ENCODE peak calls at places on chromosomes 5 and 9, in five cellular contexts. K is IMR-90; V is CD4-positive, alpha-beta T cell; Z is left ventricle myocardium inferior; F is right cardiac atrium. I is an unnamed sample.
A peak's percentile ranks its signal among the peaks of the same experiment; 100 is the strongest.

GRCh38 chr9:107472581-107473335 is 16.8 kb downstream of the KLF4 start:
- DNase-seq in Z (no peak), F (no peak), V (no peak), K (no peak), I (no peak)

GRCh38 chr5:59587489-59588337 is 305.8 kb downstream of the PDE4D start:
- DNase-seq in Z (peak; percentile 49), V (no peak), F (peak; percentile 85), K (peak; percentile 52), I (peak; percentile 70)

GRCh38 chr9:92158097-92158601 is 42.9 kb upstream of the SPTLC1 start:
- DNase-seq in F (no peak), K (no peak), V (no peak), Z (no peak), I (no peak)

GRCh38 chr5:77900691-77901090 is 124.6 kb upstream of the TBCA start:
- DNase-seq in Z (no peak), V (no peak), F (no peak), K (no peak), I (no peak)

GRCh38 chr5:140178082-140178410 is 3.1 kb downstream of the CYSTM1 start:
- DNase-seq in K (no peak), F (no peak), Z (no peak), V (no peak), I (no peak)

GRCh38 chr5:134536876-134537275 is 11.4 kb downstream of the JADE2 start:
- DNase-seq in K (no peak), V (no peak), F (no peak), Z (no peak), I (no peak)

GRCh38 chr5:140341591-140341990 is 4.8 kb downstream of the HBEGF start:
- DNase-seq in V (no peak), F (peak; percentile 76), K (no peak), Z (peak; percentile 68), I (no peak)

GRCh38 chr9:38362912-38363588 is 29.5 kb upstream of the ALDH1B1 start:
- DNase-seq in V (no peak), F (peak; percentile 69), Z (no peak), K (peak; percentile 85), I (no peak)

GRCh38 chr9:17735859-17736258 is 157.0 kb downstream of the SH3GL2 start:
- DNase-seq in F (no peak), V (no peak), Z (no peak), K (no peak), I (no peak)

GRCh38 chr9:124456341-124457078 is 6.3 kb downstream of the ADGRD2 start:
- DNase-seq in Z (no peak), V (no peak), F (no peak), K (no peak), I (no peak)

GRCh38 chr5:144451187-144451973 is 280.7 kb downstream of the KCTD16 start:
- DNase-seq in K (no peak), V (no peak), Z (no peak), F (no peak), I (no peak)

GRCh38 chr9:77556396-77556795 is 91.7 kb downstream of the GNA14 start:
- DNase-seq in K (no peak), Z (no peak), F (no peak), V (no peak), I (no peak)

GRCh38 chr9:100088202-100088601 is 10.6 kb downstream of the ERP44 start:
- DNase-seq in F (no peak), Z (no peak), V (no peak), K (no peak), I (no peak)

GRCh38 chr5:51465165-51465564 is 81.9 kb downstream of the ISL1 start:
- DNase-seq in K (no peak), F (no peak), Z (no peak), V (no peak), I (no peak)

GRCh38 chr5:133704411-133704810 is 92.1 kb upstream of the FSTL4 start:
- DNase-seq in K (no peak), Z (no peak), V (no peak), F (no peak), I (no peak)

GRCh38 chr5:141923443-141924313 is at the start of gene DELE1:
- DNase-seq in V (peak; percentile 92), K (peak; percentile 91), Z (peak; percentile 97), F (peak; percentile 98), I (peak; percentile 69)

GRCh38 chr9:134961331-134962064 is 43.8 kb upstream of the FCN1 start:
- DNase-seq in V (peak; percentile 27), F (peak; percentile 66), K (no peak), Z (peak; percentile 35), I (no peak)

GRCh38 chr5:85500869-85501268 is 1116.2 kb upstream of the EDIL3 start:
- DNase-seq in F (no peak), Z (no peak), V (no peak), K (no peak), I (no peak)

GRCh38 chr5:99715921-99716320 is 787.1 kb upstream of the CHD1 start:
- DNase-seq in Z (no peak), V (no peak), K (no peak), F (no peak), I (no peak)

GRCh38 chr9:135501261-135502167 is 1.0 kb downstream of the MRPS2 start:
- DNase-seq in F (peak; percentile 54), V (no peak), Z (no peak), K (no peak), I (no peak)

GRCh38 chr9:70044450-70045307 is 1.0 kb downstream of the MAMDC2 start:
- DNase-seq in Z (peak; percentile 25), V (no peak), K (peak; percentile 63), F (peak; percentile 76), I (no peak)

GRCh38 chr9:376115-376514 is 161.4 kb downstream of the DOCK8 start:
- DNase-seq in V (no peak), F (no peak), Z (no peak), K (no peak), I (no peak)

GRCh38 chr9:104758974-104759373 is 5.0 kb upstream of the NIPSNAP3B start:
- DNase-seq in V (no peak), F (no peak), Z (no peak), K (no peak), I (no peak)

GRCh38 chr5:140632366-140633080 is 452 bp downstream of the CD14 start:
- DNase-seq in F (peak; percentile 84), Z (peak; percentile 52), K (peak; percentile 54), V (peak; percentile 54), I (no peak)

GRCh38 chr9:14652729-14653377 is 40.4 kb downstream of the ZDHHC21 start:
- DNase-seq in Z (no peak), V (no peak), K (peak; percentile 24), F (no peak), I (no peak)

GRCh38 chr5:3222924-3223323 is 372.7 kb upstream of the IRX1 start:
- DNase-seq in F (no peak), K (no peak), Z (no peak), V (no peak), I (no peak)

GRCh38 chr5:3218916-3219650 is 376.5 kb upstream of the IRX1 start:
- DNase-seq in K (no peak), F (no peak), Z (no peak), V (no peak), I (no peak)

GRCh38 chr5:3220201-3220600 is 375.4 kb upstream of the IRX1 start:
- DNase-seq in V (no peak), F (no peak), K (no peak), Z (no peak), I (no peak)

GRCh38 chr5:3221432-3221831 is 374.2 kb upstream of the IRX1 start:
- DNase-seq in V (no peak), Z (no peak), K (no peak), F (no peak), I (no peak)

DNA sequence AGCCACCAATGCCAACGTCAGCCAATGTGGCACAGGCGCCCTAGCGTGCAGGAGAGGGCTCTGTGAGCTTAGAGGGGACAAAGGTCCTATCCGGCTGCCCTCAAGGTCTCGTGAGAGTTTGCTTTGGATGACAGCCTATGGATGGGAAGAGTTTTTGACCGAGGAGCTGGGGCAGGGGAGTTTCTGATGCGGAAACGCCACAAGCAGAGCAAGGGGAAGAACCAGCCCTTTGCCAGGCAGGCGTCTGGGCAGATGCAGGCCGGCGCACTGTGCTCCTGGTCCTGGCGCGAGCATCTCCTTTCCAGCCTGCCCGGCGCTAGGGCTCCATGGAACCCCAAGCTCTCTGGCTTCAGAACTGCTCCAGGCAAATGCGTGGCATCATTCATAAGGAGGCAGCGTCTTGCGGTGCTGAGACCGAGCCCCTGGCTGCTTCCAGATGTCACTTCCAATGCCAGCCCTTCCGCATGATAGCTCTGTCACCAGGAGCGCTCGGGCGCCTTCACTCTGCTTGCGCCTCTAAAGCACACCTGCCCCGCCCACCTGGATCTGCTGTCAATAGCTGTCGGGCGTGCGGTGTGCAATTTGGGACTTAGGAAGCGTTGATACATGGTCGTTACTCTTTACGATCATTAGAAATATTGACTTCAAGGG is 374.9 kb upstream of the IRX1 start:
- DNase-seq in K (no peak), V (no peak), F (no peak), Z (no peak), I (peak; percentile 42)
- H3K9me3 ChIP-seq in K (peaks cover 51% of the 10 kb centered on the region), V (no peaks in the 10 kb centered on the region), F (peaks cover 5% of the 10 kb centered on the region), Z (no peaks in the 10 kb centered on the region), I (no peaks in the 10 kb centered on the region)

DNA sequence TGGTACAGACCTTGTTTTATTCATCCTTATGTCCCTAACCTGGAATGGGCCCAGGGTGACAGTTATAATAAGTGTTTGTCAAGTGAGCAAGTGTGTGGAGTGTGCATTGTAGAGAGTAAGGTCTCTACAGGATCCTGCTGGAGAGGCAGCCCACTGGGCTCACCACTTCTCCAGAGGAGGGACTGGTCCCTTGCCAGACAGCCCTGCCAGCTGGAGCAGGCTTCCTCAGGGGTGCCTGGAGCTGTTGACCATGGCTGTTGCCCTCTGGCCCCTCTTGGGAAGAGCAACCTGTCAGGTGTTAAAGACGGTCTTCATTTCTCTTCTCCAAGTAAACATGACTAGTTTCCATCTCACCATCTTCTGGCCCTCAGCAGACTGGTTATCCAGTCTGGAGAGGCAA is 20.0 kb downstream of the IRF1 start:
- DNase-seq in K (no peak), Z (no peak), F (no peak), V (no peak), I (no peak)
- H3K27ac ChIP-seq in K (no peak overlapping the region), Z (peak overlapping the region; percentile 6), F (no peak overlapping the region), V (peak overlapping the region; percentile 70), I (no peak overlapping the region)

DNA sequence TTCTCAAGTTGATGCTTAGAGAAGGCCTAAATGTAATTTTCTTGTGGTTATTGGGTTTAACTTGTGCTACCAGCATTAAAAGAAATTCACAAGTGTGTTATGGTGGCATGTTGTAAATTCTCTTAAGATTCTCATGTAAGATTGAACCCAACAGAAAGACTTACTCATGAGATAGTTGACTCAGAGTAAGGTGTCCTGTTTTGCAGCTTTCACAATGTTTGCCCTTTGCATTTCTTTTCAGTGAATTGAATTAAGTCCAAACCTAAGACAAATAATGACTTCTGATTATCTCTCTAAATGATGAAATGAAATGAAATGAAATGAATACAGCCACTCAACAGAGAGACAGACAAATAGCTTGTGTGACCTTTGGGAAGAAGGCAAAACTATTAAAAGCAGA is 1696.9 kb upstream of the WWC1 start:
- DNase-seq in F (no peak), K (no peak), V (no peak), Z (no peak), I (no peak)
- H3K9me3 ChIP-seq in F (no peaks in the 10 kb centered on the region), K (peaks cover 7% of the 10 kb centered on the region), V (no peaks in the 10 kb centered on the region), Z (no peaks in the 10 kb centered on the region), I (no peaks in the 10 kb centered on the region)

DNA sequence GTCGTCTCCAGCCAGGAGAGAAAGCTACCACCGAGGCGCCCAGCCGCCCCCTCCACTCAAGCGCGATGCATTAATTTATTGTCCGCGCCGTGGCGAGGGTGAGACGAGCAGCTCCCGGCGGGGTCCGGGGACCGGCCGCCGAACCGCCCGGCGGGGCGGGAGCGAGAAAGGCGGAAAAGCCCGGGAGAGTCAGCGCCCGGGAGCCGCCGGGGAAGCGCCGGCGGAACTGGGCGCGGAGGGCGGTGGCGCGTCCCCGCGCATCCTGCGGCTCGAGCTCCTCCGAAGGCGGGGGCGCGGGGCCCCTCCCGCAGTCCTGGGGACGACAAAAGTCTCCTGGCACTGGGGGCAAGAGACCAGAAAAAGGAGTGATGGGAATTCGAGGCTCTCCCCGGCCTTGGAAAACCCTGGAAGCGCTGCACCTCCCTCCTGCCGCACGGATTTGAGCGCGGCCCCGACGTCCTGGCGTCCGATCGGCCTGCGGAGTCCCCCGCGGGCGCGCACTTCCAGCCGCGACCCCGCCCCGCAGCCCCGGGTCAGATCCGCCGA is at the start of gene EPB41L4A:
- DNase-seq in K (no peak), Z (peak; percentile 50), F (peak; percentile 81), V (no peak), I (peak; percentile 81)
- H3K27ac ChIP-seq in K (no peak within 1 kb of the TSS), Z (peak within 1 kb of the TSS; percentile 95), F (peak within 1 kb of the TSS; percentile 93), V (no peak within 1 kb of the TSS), I (no peak within 1 kb of the TSS)

I was measured in H1.